ENCODE peak calls at places on chromosomes 3 and 15, in five cellular contexts. W is K562, G is H1, L is HepG2, Y is GM12878. S is an unnamed sample.

GRCh38 chr3:21462151-21462550 is 288.9 kb downstream of the ZNF385D start:
- DNase-seq in Y (no peak), G (no peak), L (no peak), W (no peak), S (no peak)

GRCh38 chr3:144770813-144771400 is 799.3 kb downstream of the DIPK2A start:
- DNase-seq in Y (no peak), G (no peak), L (peak), W (no peak), S (peak)

GRCh38 chr15:58383876-58384275 is 47.9 kb upstream of the LIPC start:
- DNase-seq in L (no peak), W (no peak), G (peak), Y (no peak), S (no peak)

GRCh38 chr3:53162672-53163458 is 1.9 kb downstream of the PRKCD start:
- DNase-seq in W (peak), L (no peak), Y (no peak), G (no peak), S (no peak)

GRCh38 chr3:19029837-19030835 is 118.2 kb upstream of the KCNH8 start:
- DNase-seq in W (no peak), Y (no peak), G (no peak), L (no peak), S (no peak)

GRCh38 chr15:98650871-98651481 is 2.6 kb downstream of the IGF1R start:
- DNase-seq in Y (no peak), W (no peak), L (no peak), G (no peak), S (no peak)

GRCh38 chr3:27559835-27560234 is 75.7 kb upstream of the SLC4A7 start:
- DNase-seq in Y (no peak), L (no peak), W (no peak), G (no peak), S (no peak)

GRCh38 chr3:64865872-64866588 is 178.2 kb upstream of the ADAMTS9 start:
- DNase-seq in W (no peak), Y (no peak), G (no peak), L (no peak), S (no peak)

GRCh38 chr3:138943724-138944131 is 3.2 kb downstream of the FOXL2 start:
- DNase-seq in Y (no peak), W (no peak), L (no peak), G (no peak), S (no peak)

GRCh38 chr3:98901032-98901464 is 447 bp downstream of the DCBLD2 start:
- DNase-seq in L (peak), W (peak), Y (no peak), G (peak), S (no peak)

GRCh38 chr3:53705024-53705750 is 141.0 kb downstream of the CHDH start:
- DNase-seq in W (no peak), Y (no peak), L (no peak), G (peak), S (no peak)

GRCh38 chr3:24287728-24288450 is 206.8 kb downstream of the THRB start:
- DNase-seq in W (no peak), G (no peak), Y (no peak), L (no peak), S (no peak)

GRCh38 chr3:100941046-100941445 is 52.2 kb downstream of the ABI3BP start:
- DNase-seq in G (no peak), W (no peak), L (no peak), Y (no peak), S (no peak)

GRCh38 chr3:160401301-160402095 is 2.0 kb downstream of the SMC4 start:
- DNase-seq in Y (no peak), G (no peak), W (no peak), L (peak), S (no peak)

DNA sequence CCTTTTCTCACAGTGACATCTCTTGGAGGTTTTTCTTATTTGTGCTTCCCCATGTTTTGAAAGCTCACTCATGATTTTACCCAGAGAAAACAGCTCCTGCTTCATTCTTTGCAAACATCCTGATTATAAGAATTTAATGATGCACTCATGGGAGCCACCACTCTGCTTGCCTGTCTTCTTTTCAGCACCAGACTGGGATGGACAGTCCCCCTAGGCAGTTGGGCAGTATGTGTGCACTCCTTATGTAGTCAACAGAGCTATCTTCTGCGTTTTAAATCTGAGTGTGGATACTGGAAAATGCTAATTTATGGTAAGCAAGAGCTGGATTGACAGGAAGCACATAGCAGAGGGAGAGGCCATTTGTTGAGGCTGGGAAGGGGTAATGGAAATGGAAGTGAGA is 276.1 kb downstream of the AGBL1 start:
- DNase-seq in W (no peak), G (no peak), Y (no peak), L (no peak), S (no peak)
- TF ChIP-seq SRF in W (no peak), G (no peak), Y (no peak), L (no peak), S (no peak)

GRCh38 chr3:141499965-141500364 is 13.1 kb downstream of the RASA2 start:
- DNase-seq in Y (no peak), G (no peak), W (no peak), L (no peak), S (no peak)
- TF ChIP-seq ATF3 in Y (no peak), G (no peak), W (no peak), L (no peak), S (no peak)

DNA sequence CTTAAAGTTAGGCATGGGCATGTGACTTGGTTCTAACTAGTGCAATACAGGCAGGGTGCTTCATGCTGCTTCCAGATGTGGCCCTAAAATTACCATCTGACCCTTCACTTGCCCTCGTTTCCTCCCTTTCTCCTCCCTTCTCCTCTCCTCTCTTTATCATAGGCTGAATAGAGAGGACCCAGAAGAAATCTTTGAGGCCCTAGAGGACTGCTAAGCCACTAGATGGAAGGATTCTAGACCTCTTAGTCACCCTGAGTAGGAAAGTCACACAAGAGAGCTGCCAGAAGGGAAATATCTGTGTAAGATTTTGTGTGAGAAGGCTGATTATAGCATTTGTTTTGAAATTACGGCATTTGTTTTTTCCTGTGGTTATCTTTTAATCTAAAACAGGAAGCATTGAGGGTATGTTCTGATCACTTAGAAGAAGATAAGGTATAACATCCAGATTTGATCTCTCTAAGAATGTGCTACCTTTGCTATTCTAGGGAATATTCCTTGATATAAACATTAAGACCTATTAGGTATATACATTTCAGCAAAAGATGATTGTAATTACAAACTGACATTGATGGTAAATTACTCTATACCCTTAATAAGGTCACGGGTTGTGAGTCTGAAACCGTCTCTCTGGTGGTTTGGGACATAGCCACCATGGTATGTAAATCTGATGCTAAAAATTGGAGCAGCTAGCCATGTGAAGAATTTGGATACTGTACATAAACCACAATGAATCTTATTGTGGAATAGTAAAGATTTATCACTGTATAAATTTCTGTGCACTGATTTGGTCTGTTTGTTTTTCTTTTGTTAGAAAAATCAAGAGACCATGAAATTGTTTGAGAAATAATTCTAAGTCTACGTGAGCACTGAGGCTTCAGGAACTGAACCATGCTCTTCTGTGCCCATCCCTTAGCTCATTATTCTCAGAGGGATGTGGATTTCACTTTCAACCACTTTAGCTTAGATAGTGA is 84.1 kb downstream of the TP63 start:
- DNase-seq in G (no peak), L (no peak), Y (peak), W (no peak), S (no peak)
- TF ChIP-seq SRF in G (no peak), L (no peak), Y (no peak), W (no peak), S (no peak)

GRCh38 chr15:41024141-41024540 is 70.9 kb downstream of the CHAC1 start:
- DNase-seq in W (no peak), L (no peak), Y (no peak), G (no peak), S (no peak)
- TF ChIP-seq ATF3 in W (no peak), L (no peak), Y (no peak), G (no peak), S (no peak)

GRCh38 chr3:186754006-186754405 is 29.4 kb upstream of the EIF4A2 start:
- DNase-seq in G (no peak), Y (no peak), W (no peak), L (no peak), S (no peak)
- TF ChIP-seq SRF in G (no peak), Y (no peak), W (no peak), L (no peak), S (no peak)

DNA sequence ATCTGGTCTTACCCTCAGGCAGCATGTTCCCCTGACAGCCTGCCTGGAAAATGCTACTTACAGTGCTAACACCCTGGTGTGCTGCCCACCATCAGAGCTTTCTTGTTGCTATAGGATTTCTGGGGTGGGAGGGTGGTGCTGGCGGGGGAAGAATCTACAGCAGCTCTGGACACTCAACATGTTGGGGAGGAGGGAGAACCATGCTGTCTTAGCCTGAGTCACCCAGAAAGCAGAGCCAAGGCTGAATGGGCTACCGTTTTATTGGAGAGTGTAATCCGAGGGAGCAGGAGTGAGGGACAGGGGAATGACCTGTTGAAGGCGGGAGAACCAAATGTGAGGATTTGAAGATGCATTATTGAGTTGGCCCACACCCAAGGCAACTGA is 45.6 kb downstream of the MFSD1 start:
- DNase-seq in L (no peak), W (no peak), G (no peak), Y (no peak), S (no peak)
- TF ChIP-seq ATF3 in L (no peak), W (no peak), G (no peak), Y (no peak), S (no peak)

DNA sequence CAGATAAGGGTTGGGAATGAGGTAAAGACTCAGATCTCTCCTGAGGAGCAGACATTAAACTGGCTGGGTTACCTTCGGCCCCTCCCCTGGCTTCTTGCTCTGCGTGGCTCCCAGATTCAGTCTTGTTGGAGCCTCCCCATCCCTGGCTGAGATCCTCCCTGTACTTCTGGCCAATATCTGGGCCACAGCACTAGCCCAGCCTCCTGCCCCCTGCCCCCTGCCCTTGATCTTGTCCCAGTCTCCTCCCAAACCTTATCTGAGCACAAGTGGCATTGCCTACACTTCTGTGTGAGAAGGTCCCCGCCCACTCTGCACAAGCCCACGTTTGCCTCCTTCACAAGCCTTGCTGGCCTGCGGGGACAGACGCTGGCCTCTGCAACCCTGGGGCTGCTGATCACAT is 16.8 kb downstream of the PLA2G4F start:
- DNase-seq in Y (no peak), L (no peak), W (no peak), G (no peak), S (no peak)
- TF ChIP-seq SRF in Y (no peak), L (no peak), W (no peak), G (no peak), S (no peak)

DNA sequence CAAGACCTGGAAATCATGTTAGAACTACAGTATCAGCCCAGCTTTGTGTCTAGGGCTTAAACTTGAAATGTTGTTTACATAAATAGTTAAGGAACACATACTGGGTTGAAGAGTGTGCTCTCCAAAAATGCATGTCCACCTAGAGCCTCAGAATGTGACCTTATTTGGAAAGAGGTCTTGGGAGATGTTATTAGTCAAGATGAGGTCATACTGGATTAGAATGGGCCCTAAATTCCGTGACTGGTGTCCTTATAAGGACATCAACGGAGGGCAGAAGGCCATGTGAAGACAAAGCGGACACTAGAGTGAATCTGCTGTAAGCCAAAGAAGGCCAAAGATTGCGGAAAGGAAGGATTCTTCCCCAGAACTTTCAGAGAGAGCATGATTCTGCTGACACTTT is 759.2 kb upstream of the CFAP20DC start:
- DNase-seq in G (no peak), W (no peak), Y (no peak), L (no peak), S (no peak)
- TF ChIP-seq ATF3 in G (no peak), W (no peak), Y (no peak), L (no peak), S (no peak)

DNA sequence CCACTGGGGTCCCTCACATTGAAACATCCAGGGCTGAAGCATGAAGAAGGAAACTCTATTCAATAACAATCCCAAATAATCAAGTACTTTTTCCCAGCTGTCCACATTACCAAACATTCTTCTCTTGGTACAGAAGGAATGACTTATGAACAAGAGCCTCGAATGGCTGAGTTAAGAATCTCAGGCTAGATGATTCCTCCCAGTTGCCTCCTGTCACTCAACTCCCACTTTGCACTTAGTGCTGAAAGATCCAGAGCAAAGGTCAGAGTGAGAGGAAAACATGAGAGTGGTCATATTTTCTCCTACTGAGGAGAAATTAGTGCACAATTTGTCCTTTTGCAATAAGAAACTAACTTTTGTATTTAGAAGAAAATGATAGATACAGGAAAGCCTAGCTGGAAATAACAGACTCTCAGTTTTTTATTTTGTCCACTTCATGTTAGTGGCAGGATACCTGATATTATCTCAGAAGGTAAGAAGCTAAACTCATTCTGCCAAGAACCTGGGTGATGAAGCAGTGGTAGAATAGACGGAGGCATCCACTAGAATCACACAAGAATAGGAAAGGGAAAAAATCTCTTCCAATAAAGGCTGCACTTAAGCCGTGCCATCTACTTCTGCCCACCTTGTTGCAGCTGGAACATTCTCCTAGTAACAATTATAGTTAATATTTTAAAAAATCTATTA is 46.2 kb downstream of the GADL1 start:
- DNase-seq in L (no peak), G (no peak), Y (no peak), W (no peak), S (no peak)
- TF ChIP-seq SRF in L (no peak), G (no peak), Y (no peak), W (no peak), S (no peak)